ENCODE peak calls at places on chromosomes 5 and 9, in seven cellular contexts. E, A, D, F, N, P and G are unnamed samples.

GRCh38 chr5:92409131-92409530 is 1026.0 kb upstream of the ARRDC3 start:
- DNase-seq in E (no peak), A (peak), D (no peak), F (no peak), N (no peak), P (no peak), G (no peak)

GRCh38 chr9:37925786-37926736 is 22.1 kb upstream of the SLC25A51 start:
- DNase-seq in E (no peak), A (no peak), D (peak), F (no peak), N (no peak), P (no peak), G (no peak)

GRCh38 chr9:30574355-30575151 is 1809.9 kb upstream of the ACO1 start:
- DNase-seq in E (peak), A (no peak), D (peak), F (no peak), N (no peak), P (no peak), G (peak)

GRCh38 chr5:171155621-171156020 is 153.4 kb upstream of the TLX3 start:
- DNase-seq in E (no peak), A (peak), D (no peak), F (no peak), N (no peak), P (no peak), G (no peak)

GRCh38 chr5:53411388-53411787 is 69.0 kb upstream of the FST start:
- DNase-seq in E (no peak), A (no peak), D (no peak), F (no peak), N (no peak), P (no peak), G (no peak)

GRCh38 chr5:36363101-36363500 is 61.4 kb upstream of the RANBP3L start:
- DNase-seq in E (peak), A (peak), D (no peak), F (peak), N (peak), P (no peak), G (no peak)

GRCh38 chr5:45205403-45205961 is 396.7 kb downstream of the MRPS30 start:
- DNase-seq in E (peak), A (no peak), D (no peak), F (no peak), N (no peak), P (no peak), G (no peak)

GRCh38 chr9:8486095-8486494 is 686.5 kb upstream of the DMAC1 start:
- DNase-seq in E (peak), A (peak), D (no peak), F (peak), N (peak), P (no peak), G (no peak)

GRCh38 chr9:136686794-136687711 is at the start of gene AGPAT2:
- DNase-seq in E (peak), A (no peak), D (peak), F (no peak), N (peak), P (no peak), G (peak)

GRCh38 chr9:133516961-133517350 is 7.8 kb downstream of the MYMK start:
- DNase-seq in E (no peak), A (no peak), D (no peak), F (no peak), N (no peak), P (no peak), G (no peak)

GRCh38 chr5:337565-338130 is 16.1 kb downstream of the AHRR start:
- DNase-seq in E (peak), A (peak), D (no peak), F (peak), N (peak), P (no peak), G (no peak)

GRCh38 chr5:157651623-157652376 is 438 bp downstream of the SOX30 start:
- DNase-seq in E (peak), A (peak), D (peak), F (peak), N (peak), P (no peak), G (peak)

GRCh38 chr5:96439477-96440184 is 6.6 kb upstream of the PCSK1 start:
- DNase-seq in E (no peak), A (peak), D (no peak), F (no peak), N (no peak), P (no peak), G (peak)

GRCh38 chr9:114864471-114864870 is 58.6 kb upstream of the TNFSF15 start:
- DNase-seq in E (no peak), A (peak), D (no peak), F (no peak), N (no peak), P (no peak), G (no peak)

GRCh38 chr9:116705531-116705930 is 18.4 kb downstream of the TRIM32 start:
- DNase-seq in E (no peak), A (no peak), D (no peak), F (no peak), N (no peak), P (no peak), G (no peak)

GRCh38 chr5:543755-544674 is 19.8 kb upstream of the SLC9A3 start:
- DNase-seq in E (no peak), A (no peak), D (peak), F (no peak), N (no peak), P (peak), G (peak)

GRCh38 chr5:32369542-32370155 is 56.9 kb upstream of the MTMR12 start:
- DNase-seq in E (no peak), A (no peak), D (no peak), F (peak), N (no peak), P (no peak), G (no peak)

GRCh38 chr9:75108571-75108970 is 20.3 kb downstream of the OSTF1 start:
- DNase-seq in E (no peak), A (peak), D (peak), F (peak), N (no peak), P (no peak), G (no peak)

GRCh38 chr9:98375138-98375726 is 119.8 kb upstream of the TBC1D2 start:
- DNase-seq in E (no peak), A (peak), D (no peak), F (peak), N (no peak), P (no peak), G (no peak)

GRCh38 chr5:5751987-5752386 is 329.5 kb downstream of the ICE1 start:
- DNase-seq in E (no peak), A (no peak), D (no peak), F (no peak), N (no peak), P (no peak), G (no peak)

GRCh38 chr9:12884736-12885395 is 110.0 kb downstream of the LURAP1L start:
- DNase-seq in E (no peak), A (peak), D (no peak), F (peak), N (peak), P (no peak), G (no peak)

GRCh38 chr9:95511232-95511951 is 5.4 kb downstream of the PTCH1 start:
- DNase-seq in E (peak), A (peak), D (peak), F (peak), N (peak), P (no peak), G (no peak)

GRCh38 chr9:120336021-120336752 is 243.8 kb downstream of the CDK5RAP2 start:
- DNase-seq in E (no peak), A (no peak), D (no peak), F (no peak), N (no peak), P (no peak), G (no peak)

GRCh38 chr9:36102742-36103495 is 33.6 kb upstream of the GLIPR2 start:
- DNase-seq in E (peak), A (peak), D (peak), F (peak), N (peak), P (peak), G (peak)

GRCh38 chr5:23234153-23234729 is 273.2 kb upstream of the PRDM9 start:
- DNase-seq in E (peak), A (no peak), D (no peak), F (no peak), N (no peak), P (no peak), G (no peak)

GRCh38 chr9:82546131-82546530 is 516.8 kb downstream of the RASEF start:
- DNase-seq in E (no peak), A (no peak), D (no peak), F (no peak), N (peak), P (no peak), G (no peak)

GRCh38 chr5:77171141-77171910 is 39.2 kb upstream of the PDE8B start:
- DNase-seq in E (no peak), A (no peak), D (no peak), F (no peak), N (no peak), P (no peak), G (no peak)

GRCh38 chr5:169354263-169354662 is 53.3 kb upstream of the SLIT3 start:
- DNase-seq in E (no peak), A (no peak), D (no peak), F (peak), N (no peak), P (no peak), G (no peak)

GRCh38 chr5:19534751-19535150 is 453.2 kb downstream of the CDH18 start:
- DNase-seq in E (no peak), A (no peak), D (no peak), F (no peak), N (no peak), P (no peak), G (no peak)

GRCh38 chr9:88092699-88093359 is 45.4 kb downstream of the SPATA31C2 start:
- DNase-seq in E (peak), A (peak), D (peak), F (no peak), N (no peak), P (no peak), G (no peak)

GRCh38 chr5:178238711-178239592 is 6.3 kb upstream of the PHYKPL start:
- DNase-seq in E (peak), A (no peak), D (peak), F (no peak), N (no peak), P (no peak), G (peak)

GRCh38 chr5:61329729-61330128 is 2.3 kb upstream of the ZSWIM6 start:
- DNase-seq in E (peak), A (peak), D (no peak), F (no peak), N (peak), P (no peak), G (peak)

GRCh38 chr9:122315534-122315933 is 50.9 kb downstream of the MRRF start:
- DNase-seq in E (no peak), A (no peak), D (no peak), F (no peak), N (no peak), P (no peak), G (no peak)

GRCh38 chr5:69299625-69300024 is 33.0 kb downstream of the CCDC125 start:
- DNase-seq in E (no peak), A (no peak), D (no peak), F (no peak), N (no peak), P (no peak), G (no peak)

GRCh38 chr5:63089147-63089546 is 510.5 kb downstream of the LRRC70 start:
- DNase-seq in E (no peak), A (no peak), D (no peak), F (no peak), N (no peak), P (no peak), G (no peak)

GRCh38 chr5:10261065-10261464 is 11.0 kb downstream of the CCT5 start:
- DNase-seq in E (no peak), A (no peak), D (no peak), F (no peak), N (no peak), P (no peak), G (no peak)

GRCh38 chr5:104189909-104190308 is 627.3 kb upstream of the NUDT12 start:
- DNase-seq in E (no peak), A (peak), D (no peak), F (peak), N (no peak), P (no peak), G (no peak)

DNA sequence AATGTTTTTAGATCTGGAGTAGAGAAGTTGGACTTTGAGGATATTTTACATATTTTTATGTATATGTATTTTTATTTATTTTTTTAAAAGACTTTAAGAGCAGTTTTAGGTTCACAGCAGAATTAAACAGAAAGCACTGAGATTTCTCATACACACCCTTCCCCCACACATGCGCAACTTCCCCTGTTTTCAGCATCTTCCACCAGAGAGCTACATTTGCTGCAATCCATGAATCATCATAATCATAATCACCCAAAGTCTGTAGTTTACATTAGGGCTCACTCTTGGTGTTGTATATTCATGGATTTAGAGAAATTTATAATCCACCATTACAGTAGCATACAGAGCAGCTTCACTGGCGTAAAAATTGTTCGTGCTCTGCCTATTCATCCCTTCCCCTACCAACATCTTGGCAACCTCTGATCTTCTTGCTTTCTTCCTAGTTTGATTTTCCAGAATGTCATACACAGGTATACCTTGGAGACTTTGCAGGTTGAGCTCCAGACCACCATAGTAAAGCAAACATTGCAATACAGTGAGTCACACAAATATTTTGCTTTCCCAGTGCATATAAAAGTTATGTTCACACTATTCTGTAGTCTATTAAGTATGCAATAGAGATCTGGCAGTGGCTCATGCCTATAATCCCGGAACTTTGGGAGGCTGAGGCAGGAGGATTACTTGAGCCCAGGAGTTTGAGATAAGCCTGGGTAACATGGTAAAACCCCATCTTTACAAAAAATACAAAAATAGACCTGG is 9.6 kb upstream of the CCDC171 start:
- DNase-seq in E (no peak), A (peak), D (no peak), F (no peak), N (no peak), P (no peak), G (no peak)
- TF ChIP-seq CTCF in E (no peak), A (no peak), D (no peak), F (no peak), N (no peak), P (no peak), G (no peak)

GRCh38 chr5:134079748-134080581 is 34.5 kb upstream of the TCF7 start:
- DNase-seq in E (no peak), A (no peak), D (no peak), F (no peak), N (no peak), P (no peak), G (no peak)
- H3K4me3 ChIP-seq in E (no peak), A (no peak), D (no peak), F (no peak), N (no peak), P (no peak), G (no peak)

GRCh38 chr9:6703898-6704639 is 53.7 kb upstream of the KDM4C start:
- DNase-seq in E (peak), A (peak), D (peak), F (peak), N (peak), P (peak), G (peak)
- TF ChIP-seq CTCF in E (no peak), A (no peak), D (no peak), F (no peak), N (no peak), P (no peak), G (no peak)

GRCh38 chr5:180378412-180379344 is 25.5 kb upstream of the GFPT2 start:
- DNase-seq in E (no peak), A (no peak), D (no peak), F (no peak), N (no peak), P (no peak), G (no peak)
- H3K4me3 ChIP-seq in E (no peak), A (no peak), D (no peak), F (no peak), N (no peak), P (no peak), G (no peak)

DNA sequence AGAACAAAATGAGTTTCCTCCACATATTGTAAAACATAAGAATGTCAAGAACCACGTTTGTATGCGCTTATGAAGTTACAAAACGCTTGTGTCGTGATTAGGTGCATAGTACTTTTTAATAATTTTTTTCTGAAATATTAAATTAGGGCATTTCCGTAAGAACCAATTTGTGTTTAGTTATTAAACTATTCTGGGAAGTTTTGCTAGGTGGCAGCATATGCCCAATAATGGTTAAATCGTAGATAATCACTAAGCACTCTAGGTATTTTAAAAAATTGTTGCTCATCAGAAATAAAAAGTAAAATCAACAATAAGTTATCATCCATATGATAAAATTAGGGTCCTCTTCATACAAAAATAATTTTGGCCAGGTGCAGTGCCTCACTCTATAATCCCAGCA is 5.4 kb downstream of the SRFBP1 start:
- DNase-seq in E (no peak), A (peak), D (no peak), F (peak), N (no peak), P (no peak), G (no peak)
- TF ChIP-seq CTCF in E (peak), A (peak), D (peak), F (peak), N (peak), P (peak), G (no peak)